ENCODE peak calls at places on chromosomes 5 and 9, in four cellular contexts. One of them, this sample, is unnamed.

GRCh38 chr5:40046792-40047191 is 622.0 kb upstream of the DAB2 start:
- DNase-seq in GM12878: no peak
- DNase-seq in HepG2: no peak
- DNase-seq in K562: no peak
- DNase-seq in this sample: no peak

GRCh38 chr5:11319851-11320580 is 559.0 kb upstream of the DAP start:
- DNase-seq in GM12878: no peak
- DNase-seq in HepG2: peak
- DNase-seq in K562: no peak
- DNase-seq in this sample: no peak

GRCh38 chr5:133499896-133500295 is 112.4 kb downstream of the FSTL4 start:
- DNase-seq in GM12878: no peak
- DNase-seq in HepG2: no peak
- DNase-seq in K562: no peak
- DNase-seq in this sample: no peak

GRCh38 chr9:16131269-16131668 is 578.4 kb downstream of the CCDC171 start:
- DNase-seq in GM12878: no peak
- DNase-seq in HepG2: no peak
- DNase-seq in K562: no peak
- DNase-seq in this sample: no peak

GRCh38 chr5:160390787-160391696 is 8.8 kb downstream of the FAM200C start:
- DNase-seq in GM12878: no peak
- DNase-seq in HepG2: peak
- DNase-seq in K562: no peak
- DNase-seq in this sample: no peak

GRCh38 chr5:153629027-153629426 is 138.6 kb downstream of the GRIA1 start:
- DNase-seq in GM12878: no peak
- DNase-seq in HepG2: no peak
- DNase-seq in K562: no peak
- DNase-seq in this sample: peak

GRCh38 chr9:128091144-128091543 is 23.1 kb downstream of the SLC25A25 start:
- DNase-seq in GM12878: no peak
- DNase-seq in HepG2: no peak
- DNase-seq in K562: peak
- DNase-seq in this sample: peak

GRCh38 chr5:126124706-126125345 is 298.4 kb upstream of the GRAMD2B start:
- DNase-seq in GM12878: no peak
- DNase-seq in HepG2: no peak
- DNase-seq in K562: no peak
- DNase-seq in this sample: no peak

GRCh38 chr9:127566351-127567001 is 45.6 kb upstream of the STXBP1 start:
- DNase-seq in GM12878: no peak
- DNase-seq in HepG2: no peak
- DNase-seq in K562: no peak
- DNase-seq in this sample: no peak

GRCh38 chr9:98222885-98223640 is 30.6 kb upstream of the CORO2A start:
- DNase-seq in GM12878: no peak
- DNase-seq in HepG2: peak
- DNase-seq in K562: no peak
- DNase-seq in this sample: no peak

GRCh38 chr5:105506692-105507277 is 1944.2 kb upstream of the NUDT12 start:
- DNase-seq in GM12878: no peak
- DNase-seq in HepG2: peak
- DNase-seq in K562: no peak
- DNase-seq in this sample: peak

GRCh38 chr9:16925426-16925825 is 55.0 kb upstream of the BNC2 start:
- DNase-seq in GM12878: no peak
- DNase-seq in HepG2: no peak
- DNase-seq in K562: no peak
- DNase-seq in this sample: no peak

GRCh38 chr5:66860199-66860975 is 264.2 kb downstream of the MAST4 start:
- DNase-seq in GM12878: no peak
- DNase-seq in HepG2: no peak
- DNase-seq in K562: no peak
- DNase-seq in this sample: peak

GRCh38 chr9:76725181-76725580 is 39.1 kb upstream of the PCA3 start:
- DNase-seq in GM12878: no peak
- DNase-seq in HepG2: no peak
- DNase-seq in K562: no peak
- DNase-seq in this sample: no peak

GRCh38 chr5:40616791-40617190 is 62.9 kb upstream of the PTGER4 start:
- DNase-seq in GM12878: no peak
- DNase-seq in HepG2: no peak
- DNase-seq in K562: no peak
- DNase-seq in this sample: no peak

GRCh38 chr5:32138839-32139493 is 35.2 kb downstream of the GOLPH3 start:
- DNase-seq in GM12878: no peak
- DNase-seq in HepG2: no peak
- DNase-seq in K562: no peak
- DNase-seq in this sample: no peak

GRCh38 chr5:176817864-176818377 is 7.6 kb downstream of the UNC5A start:
- DNase-seq in GM12878: no peak
- DNase-seq in HepG2: no peak
- DNase-seq in K562: peak
- DNase-seq in this sample: peak

GRCh38 chr5:143413964-143414669 is 10.6 kb upstream of the NR3C1 start:
- DNase-seq in GM12878: no peak
- DNase-seq in HepG2: no peak
- DNase-seq in K562: no peak
- DNase-seq in this sample: no peak

GRCh38 chr5:139658501-139658927 is 10.4 kb downstream of the CXXC5 start:
- DNase-seq in GM12878: no peak
- DNase-seq in HepG2: no peak
- DNase-seq in K562: no peak
- DNase-seq in this sample: no peak

GRCh38 chr9:68970150-68970549 is 43.8 kb downstream of the PRKACG start:
- DNase-seq in GM12878: no peak
- DNase-seq in HepG2: no peak
- DNase-seq in K562: no peak
- DNase-seq in this sample: no peak

GRCh38 chr9:95031711-95032461 is 285.6 kb downstream of the FANCC start:
- DNase-seq in GM12878: no peak
- DNase-seq in HepG2: peak
- DNase-seq in K562: no peak
- DNase-seq in this sample: no peak

GRCh38 chr9:136665111-136665703 is 2.5 kb downstream of the EGFL7 start:
- DNase-seq in GM12878: no peak
- DNase-seq in HepG2: no peak
- DNase-seq in K562: no peak
- DNase-seq in this sample: peak

GRCh38 chr9:87607859-87608258 is 110.2 kb downstream of the DAPK1 start:
- DNase-seq in GM12878: no peak
- DNase-seq in HepG2: no peak
- DNase-seq in K562: no peak
- DNase-seq in this sample: no peak

GRCh38 chr5:61051267-61051666 is 106.3 kb downstream of the NDUFAF2 start:
- DNase-seq in GM12878: no peak
- DNase-seq in HepG2: peak
- DNase-seq in K562: no peak
- DNase-seq in this sample: no peak

GRCh38 chr5:61044545-61044944 is 99.5 kb downstream of the NDUFAF2 start:
- DNase-seq in GM12878: no peak
- DNase-seq in HepG2: no peak
- DNase-seq in K562: no peak
- DNase-seq in this sample: no peak

GRCh38 chr5:61052870-61053269 is 107.9 kb downstream of the NDUFAF2 start:
- DNase-seq in GM12878: no peak
- DNase-seq in HepG2: peak
- DNase-seq in K562: no peak
- DNase-seq in this sample: no peak

GRCh38 chr5:61047346-61047745 is 102.3 kb downstream of the NDUFAF2 start:
- DNase-seq in GM12878: no peak
- DNase-seq in HepG2: no peak
- DNase-seq in K562: no peak
- DNase-seq in this sample: no peak

GRCh38 chr5:61048534-61048933 is 103.5 kb downstream of the NDUFAF2 start:
- DNase-seq in GM12878: no peak
- DNase-seq in HepG2: no peak
- DNase-seq in K562: no peak
- DNase-seq in this sample: no peak
- TF ChIP-seq NR2C2 in GM12878: no peak
- TF ChIP-seq NR2C2 in HepG2: no peak
- TF ChIP-seq NR2C2 in K562: no peak
- TF ChIP-seq NR2C2 in this sample: no peak

DNA sequence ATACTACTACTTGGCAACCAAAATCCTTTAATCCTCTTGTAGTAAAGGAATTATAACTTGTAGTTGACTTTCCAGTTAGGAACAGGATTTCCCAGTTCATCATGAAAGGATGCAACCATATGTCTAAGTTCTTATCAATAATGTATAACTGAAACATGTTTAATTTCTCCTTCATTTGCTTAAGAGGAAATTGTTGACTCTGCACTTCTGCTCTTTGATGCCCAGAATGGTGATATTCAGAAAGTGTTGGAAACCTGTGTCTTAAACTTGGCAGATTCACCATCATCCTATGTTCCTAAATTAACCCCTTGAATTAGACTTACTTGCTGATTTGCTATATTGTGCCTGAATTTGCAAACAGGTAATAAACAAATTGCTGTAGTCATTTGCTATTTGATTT is 201.5 kb downstream of the PTPRD start:
- DNase-seq in GM12878: no peak
- DNase-seq in HepG2: no peak
- DNase-seq in K562: no peak
- DNase-seq in this sample: no peak
- TF ChIP-seq NR2C2 in GM12878: no peak
- TF ChIP-seq NR2C2 in HepG2: no peak
- TF ChIP-seq NR2C2 in K562: no peak
- TF ChIP-seq NR2C2 in this sample: no peak

DNA sequence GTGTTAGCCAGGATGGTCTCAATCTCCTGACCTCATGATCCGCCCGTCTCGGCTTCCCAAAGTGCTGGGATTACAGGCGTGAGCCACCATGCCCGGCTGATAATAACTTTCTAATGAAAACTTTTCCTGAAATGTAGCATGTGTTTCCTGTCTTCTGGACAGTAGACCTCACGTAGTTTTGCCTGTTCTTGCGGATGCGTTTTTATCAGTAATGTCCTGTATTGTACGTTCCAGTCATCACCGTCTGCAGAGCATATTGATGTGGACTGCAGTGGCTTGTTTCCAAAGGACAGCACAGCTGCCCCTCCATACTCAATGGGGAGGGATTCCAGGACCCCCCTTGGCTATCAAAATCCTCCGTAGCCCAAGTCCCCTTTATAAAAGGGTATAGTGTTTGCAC is 12.8 kb downstream of the EXOC3 start:
- DNase-seq in GM12878: no peak
- DNase-seq in HepG2: no peak
- DNase-seq in K562: no peak
- DNase-seq in this sample: no peak
- TF ChIP-seq NR2C2 in GM12878: no peak
- TF ChIP-seq NR2C2 in HepG2: no peak
- TF ChIP-seq NR2C2 in K562: no peak
- TF ChIP-seq NR2C2 in this sample: no peak

DNA sequence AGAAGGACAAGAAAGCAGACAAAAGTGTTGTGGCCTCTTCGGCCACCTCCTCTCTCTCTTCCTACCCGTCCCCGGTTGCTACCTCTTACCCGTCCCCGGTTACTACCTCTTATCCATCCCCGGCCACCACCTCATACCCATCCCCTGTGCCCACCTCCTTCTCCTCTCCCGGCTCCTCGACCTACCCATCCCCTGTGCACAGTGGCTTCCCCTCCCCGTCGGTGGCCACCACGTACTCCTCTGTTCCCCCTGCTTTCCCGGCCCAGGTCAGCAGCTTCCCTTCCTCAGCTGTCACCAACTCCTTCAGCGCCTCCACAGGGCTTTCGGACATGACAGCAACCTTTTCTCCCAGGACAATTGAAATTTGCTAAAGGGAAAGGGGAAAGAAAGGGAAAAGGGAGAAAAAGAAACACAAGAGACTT is 2.4 kb downstream of the EGR1 start:
- DNase-seq in GM12878: no peak
- DNase-seq in HepG2: no peak
- DNase-seq in K562: no peak
- DNase-seq in this sample: no peak
- TF ChIP-seq NR2C2 in GM12878: no peak
- TF ChIP-seq NR2C2 in HepG2: no peak
- TF ChIP-seq NR2C2 in K562: no peak
- TF ChIP-seq NR2C2 in this sample: no peak

DNA sequence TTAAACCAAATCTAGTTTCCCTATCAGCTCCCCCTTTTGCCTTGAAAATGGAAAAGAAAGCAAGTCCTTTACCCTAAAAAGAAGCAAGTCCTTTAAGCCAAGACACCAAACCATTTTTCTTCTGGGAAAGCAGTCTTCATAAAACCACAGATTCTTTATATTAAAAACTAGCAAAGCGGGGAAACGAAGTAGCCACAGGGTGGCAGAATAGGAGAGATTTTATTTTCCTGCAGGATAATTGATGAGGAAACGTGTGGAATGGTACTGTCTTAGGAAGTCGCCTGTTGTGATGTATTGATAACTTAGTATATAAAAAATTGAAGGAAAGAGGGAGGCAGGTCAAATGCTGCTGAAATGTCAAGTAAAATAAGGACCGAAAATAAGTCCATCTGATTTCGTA is 41.1 kb downstream of the ZNF883 start:
- DNase-seq in GM12878: no peak
- DNase-seq in HepG2: no peak
- DNase-seq in K562: no peak
- DNase-seq in this sample: no peak
- TF ChIP-seq NR2C2 in GM12878: no peak
- TF ChIP-seq NR2C2 in HepG2: no peak
- TF ChIP-seq NR2C2 in K562: no peak
- TF ChIP-seq NR2C2 in this sample: no peak

GRCh38 chr9:32430720-32431119 is 46.3 kb downstream of the ACO1 start:
- DNase-seq in GM12878: no peak
- DNase-seq in HepG2: no peak
- DNase-seq in K562: no peak
- DNase-seq in this sample: no peak
- TF ChIP-seq NR2C2 in GM12878: no peak
- TF ChIP-seq NR2C2 in HepG2: no peak
- TF ChIP-seq NR2C2 in K562: no peak
- TF ChIP-seq NR2C2 in this sample: no peak

DNA sequence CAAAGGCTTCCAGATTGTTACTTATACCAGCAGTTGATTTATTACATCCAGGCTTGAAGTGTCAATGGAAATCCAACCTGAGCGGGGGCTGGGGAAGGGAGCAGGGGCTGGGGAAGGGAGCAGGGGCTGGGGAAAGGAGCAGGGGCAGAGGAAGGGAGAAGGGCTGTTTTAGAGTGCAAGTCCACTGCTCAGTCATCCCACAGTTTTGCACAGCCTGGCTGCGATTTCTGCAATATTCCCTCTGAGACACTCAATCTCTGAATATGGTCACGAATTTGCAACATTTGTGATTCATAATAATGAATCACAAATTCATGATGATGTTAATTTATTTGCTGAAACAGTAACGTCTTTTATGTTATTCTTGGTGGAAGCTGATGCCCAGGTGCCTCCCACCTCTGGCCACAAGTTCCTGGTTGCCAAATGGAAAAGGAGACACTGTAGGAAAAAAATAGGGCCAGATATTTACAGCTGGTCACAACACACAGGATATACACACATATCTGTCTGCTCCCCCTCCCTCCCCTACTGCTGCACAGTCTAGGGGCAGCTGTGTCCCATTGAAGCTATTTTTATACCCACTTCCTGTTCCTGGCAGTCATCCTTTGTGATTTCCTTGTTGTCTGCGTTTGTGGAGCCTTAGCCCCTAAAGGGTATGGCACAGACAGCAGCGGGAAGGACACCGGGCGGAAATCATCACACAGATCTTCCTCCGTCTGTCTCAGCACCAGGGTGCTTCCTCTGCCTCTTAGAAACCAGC is 325.1 kb downstream of the GADD45G start:
- DNase-seq in GM12878: no peak
- DNase-seq in HepG2: no peak
- DNase-seq in K562: no peak
- DNase-seq in this sample: no peak
- TF ChIP-seq NR2C2 in GM12878: no peak
- TF ChIP-seq NR2C2 in HepG2: no peak
- TF ChIP-seq NR2C2 in K562: no peak
- TF ChIP-seq NR2C2 in this sample: no peak

This sample was measured in WTC11.